ENCODE peak calls at places on chromosome 19, in five cellular contexts. L, W, V, E and R are unnamed samples.

GRCh38 chr19:6779204-6779603 is 6.7 kb downstream of the VAV1 start:
- DNase-seq in E (no peak), L (no peak), W (no peak), V (no peak), R (no peak)

GRCh38 chr19:38062959-38063786 is 156.2 kb downstream of the SIPA1L3 start:
- DNase-seq in V (no peak), E (no peak), L (peak; percentile 38), W (no peak), R (no peak)

GRCh38 chr19:16326401-16327130 is 1.9 kb downstream of the KLF2 start:
- DNase-seq in V (no peak), L (peak; percentile 49), W (peak; percentile 35), E (peak; percentile 89), R (no peak)

GRCh38 chr19:42179501-42179817 is 38.0 kb downstream of the DEDD2 start:
- DNase-seq in V (no peak), W (no peak), E (no peak), L (peak; percentile 79), R (no peak)

GRCh38 chr19:14890616-14891379 is 4.9 kb upstream of the OR7A17 start:
- DNase-seq in V (no peak), L (no peak), W (no peak), E (no peak), R (no peak)

GRCh38 chr19:14556662-14557188 is 15.1 kb downstream of the NDUFB7 start:
- DNase-seq in V (no peak), W (peak; percentile 79), L (peak; percentile 91), E (peak; percentile 95), R (peak; percentile 79)

GRCh38 chr19:16118489-16119033 is 6.9 kb downstream of the RAB8A start:
- DNase-seq in V (no peak), L (no peak), E (peak; percentile 90), W (no peak), R (no peak)

GRCh38 chr19:51364200-51365106 is 1.7 kb downstream of the ETFB start:
- DNase-seq in L (no peak), E (no peak), V (no peak), W (no peak), R (no peak)

GRCh38 chr19:10288662-10289166 is 1.0 kb upstream of the ICAM5 start:
- DNase-seq in E (no peak), V (no peak), W (no peak), L (peak; percentile 76), R (no peak)

GRCh38 chr19:45321848-45322247 is 827 bp downstream of the CKM start:
- DNase-seq in V (no peak), W (no peak), L (no peak), E (no peak), R (no peak)

GRCh38 chr19:45322311-45322710 is 364 bp downstream of the CKM start:
- DNase-seq in W (no peak), L (peak; percentile 37), V (no peak), E (no peak), R (no peak)

GRCh38 chr19:45322744-45323281 is at the start of gene CKM:
- DNase-seq in E (no peak), V (no peak), W (no peak), L (no peak), R (no peak)

GRCh38 chr19:45323671-45324081 is 1.0 kb upstream of the CKM start:
- DNase-seq in L (peak; percentile 56), E (no peak), W (no peak), V (no peak), R (no peak)

DNA sequence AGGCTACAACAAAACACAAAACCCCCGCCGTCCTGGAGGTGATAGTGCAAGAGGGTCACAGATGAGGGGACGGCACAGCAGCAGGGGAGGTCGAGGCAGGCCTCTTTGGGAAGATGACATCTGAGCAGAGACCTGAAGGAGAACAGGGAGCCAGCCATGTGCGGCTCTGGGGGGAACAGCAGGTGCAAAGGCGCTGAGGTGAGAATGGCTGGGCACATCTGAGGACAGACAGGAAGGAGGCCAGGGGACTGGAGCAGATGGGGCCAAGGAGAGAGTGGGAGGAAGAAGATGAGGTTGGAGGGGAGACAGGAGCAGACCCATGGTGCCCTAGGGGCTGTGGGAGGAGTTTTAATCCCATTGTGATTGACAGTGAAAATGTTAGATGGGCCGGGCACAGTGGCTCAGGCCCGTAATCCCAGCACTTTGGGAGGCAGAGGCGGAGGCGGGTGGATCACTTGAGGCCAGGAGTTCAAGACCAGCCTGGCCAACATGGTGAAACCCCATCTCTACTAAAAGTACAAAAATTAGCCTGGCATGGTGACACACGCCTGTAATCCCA is 1.8 kb upstream of the CKM start:
- DNase-seq in W (no peak), L (no peak), V (no peak), E (no peak), R (no peak)
- H3K4me3 ChIP-seq in W (no peak overlapping the region), L (no peak overlapping the region), V (no peak overlapping the region), E (no peak overlapping the region), R (no peak overlapping the region)

DNA sequence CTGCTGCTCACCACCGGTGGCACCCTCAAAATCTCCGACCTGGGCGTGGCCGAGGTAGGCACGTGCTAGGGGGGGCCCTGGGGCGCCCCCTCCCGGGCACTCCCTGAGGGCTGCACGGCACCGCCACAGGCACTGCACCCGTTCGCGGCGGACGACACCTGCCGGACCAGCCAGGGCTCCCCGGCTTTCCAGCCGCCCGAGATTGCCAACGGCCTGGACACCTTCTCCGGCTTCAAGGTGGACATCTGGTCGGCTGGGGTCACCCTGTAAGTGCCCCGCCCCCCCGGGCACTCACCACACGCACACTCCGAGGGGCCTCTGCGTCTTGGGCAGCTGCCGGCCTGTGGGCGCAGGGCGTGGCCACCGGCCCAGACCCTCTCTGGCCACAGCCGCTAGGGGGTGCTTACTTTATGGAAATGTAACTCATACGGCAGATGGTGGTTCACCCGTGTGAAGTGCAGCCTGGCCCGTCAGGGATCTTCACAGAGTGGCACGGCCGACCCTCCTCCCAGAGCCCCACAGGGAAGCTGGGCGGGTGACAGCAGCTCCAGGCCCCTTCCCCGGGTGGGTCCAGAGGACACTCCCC is 15.0 kb downstream of the STK11 start:
- DNase-seq in W (no peak), L (no peak), E (no peak), V (no peak), R (no peak)
- TF ChIP-seq CTCF in W (no peak), L (no peak), E (no peak), V (no peak), R (peak; percentile 20)

GRCh38 chr19:30079200-30079599 is 137.2 kb downstream of the URI1 start:
- DNase-seq in V (no peak), L (no peak), E (peak; percentile 10), W (no peak), R (no peak)
- H3K4me3 ChIP-seq in V (no peak overlapping the region), L (no peak overlapping the region), E (no peak overlapping the region), W (no peak overlapping the region), R (no peak overlapping the region)

GRCh38 chr19:48196321-48196761 is 25.9 kb downstream of the ZSWIM9 start:
- DNase-seq in L (no peak), W (no peak), E (no peak), V (no peak), R (no peak)

GRCh38 chr19:48196933-48197665 is 26.6 kb downstream of the ZSWIM9 start:
- DNase-seq in E (no peak), V (no peak), W (no peak), L (no peak), R (no peak)

GRCh38 chr19:48192750-48193149 is 22.3 kb downstream of the ZSWIM9 start:
- DNase-seq in W (no peak), L (no peak), E (no peak), V (no peak), R (no peak)

GRCh38 chr19:48195106-48195830 is 24.8 kb downstream of the ZSWIM9 start:
- DNase-seq in V (no peak), L (no peak), W (no peak), E (no peak), R (no peak)

DNA sequence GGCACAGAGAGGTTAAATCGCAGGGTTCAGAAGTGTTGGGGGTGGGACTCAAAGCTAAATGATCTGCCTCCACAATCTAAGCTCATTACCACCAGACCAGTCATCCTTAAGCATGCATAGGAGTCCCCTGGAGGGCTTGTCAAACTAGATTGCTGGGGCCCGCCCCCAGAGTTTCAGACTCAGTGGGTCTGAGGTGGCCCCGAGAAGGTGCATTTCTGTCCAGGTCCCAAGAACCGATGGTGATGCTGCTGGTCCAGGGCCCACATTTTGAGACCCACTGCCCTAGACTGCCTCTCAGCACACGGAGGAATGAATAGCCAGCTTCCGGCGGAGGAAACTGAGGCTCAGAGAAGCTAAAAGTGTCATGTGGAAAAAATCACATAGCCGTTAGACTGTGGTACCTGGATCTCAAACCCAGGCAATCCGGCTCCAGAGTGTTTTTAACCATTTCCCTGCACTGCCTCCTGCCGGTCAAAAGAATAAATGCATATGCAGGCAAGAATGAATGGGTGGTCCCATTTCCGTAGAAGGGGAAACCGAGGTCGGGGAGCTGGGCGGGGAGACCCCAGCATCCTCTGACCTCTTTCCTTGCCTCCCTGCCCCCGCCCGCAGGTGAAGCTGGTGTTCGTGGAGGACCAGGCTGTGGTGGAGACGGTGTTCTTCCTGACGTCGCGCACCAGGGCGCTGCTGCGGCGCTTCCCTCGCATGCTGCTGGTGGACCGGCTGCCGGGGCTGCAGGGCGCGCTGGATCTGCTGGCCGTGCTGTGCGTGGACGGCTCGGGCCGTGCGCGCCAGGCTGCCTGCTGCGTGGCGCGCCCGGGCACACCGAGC is 23.8 kb downstream of the ZSWIM9 start:
- DNase-seq in L (peak; percentile 48), V (no peak), W (no peak), E (no peak), R (no peak)
- TF ChIP-seq CTCF in L (peak; percentile 64), V (peak; percentile 51), W (peak; percentile 57), E (peak; percentile 35), R (peak; percentile 62)

GRCh38 chr19:56966697-56967299 is 126.3 kb upstream of the PEG3 start:
- DNase-seq in L (no peak), V (no peak), E (no peak), W (no peak), R (no peak)

GRCh38 chr19:56971230-56971629 is 130.7 kb upstream of the PEG3 start:
- DNase-seq in E (no peak), L (no peak), W (no peak), V (no peak), R (no peak)

GRCh38 chr19:56964526-56964925 is 124.0 kb upstream of the PEG3 start:
- DNase-seq in W (no peak), L (no peak), E (no peak), V (no peak), R (no peak)

GRCh38 chr19:56969726-56970125 is 129.2 kb upstream of the PEG3 start:
- DNase-seq in L (no peak), V (no peak), W (no peak), E (no peak), R (no peak)

GRCh38 chr19:56966225-56966696 is 125.7 kb upstream of the PEG3 start:
- DNase-seq in W (no peak), E (no peak), L (no peak), V (no peak), R (no peak)
- H3K4me3 ChIP-seq in W (no peak overlapping the region), E (no peak overlapping the region), L (no peak overlapping the region), V (no peak overlapping the region), R (no peak overlapping the region)

GRCh38 chr19:58575183-58576041 is 2.3 kb upstream of the MZF1 start:
- DNase-seq in L (peak; percentile 98), V (peak; percentile 59), W (peak; percentile 91), E (peak; percentile 97), R (peak; percentile 95)
- TF ChIP-seq CTCF in L (no peak), V (peak; percentile 2), W (no peak), E (no peak), R (no peak)